ENCODE peak calls at places on chromosomes 2 and 18, in five cellular contexts. F, J, P, S and A are unnamed samples.

GRCh38 chr2:178523596-178524134 is 43.4 kb downstream of the PLEKHA3 start:
- DNase-seq in S (no peak), J (no peak), F (no peak), P (no peak), A (no peak)

GRCh38 chr2:180219471-180219870 is 212.4 kb upstream of the CWC22 start:
- DNase-seq in P (no peak), F (no peak), J (no peak), S (no peak), A (no peak)

GRCh38 chr18:30192216-30192615 is 850.3 kb downstream of the DSC3 start:
- DNase-seq in P (peak; percentile 5), J (no peak), F (no peak), S (no peak), A (no peak)

GRCh38 chr2:234691968-234692955 is 195.4 kb upstream of the ARL4C start:
- DNase-seq in J (no peak), F (no peak), P (peak; percentile 97), S (no peak), A (no peak)

GRCh38 chr18:51013259-51013658 is 16.8 kb upstream of the SMAD4 start:
- DNase-seq in F (no peak), S (no peak), J (no peak), P (no peak), A (no peak)

GRCh38 chr2:221176666-221177065 is 395.4 kb downstream of the EPHA4 start:
- DNase-seq in P (no peak), F (no peak), J (no peak), S (no peak), A (no peak)

GRCh38 chr2:171268230-171268629 is 107.5 kb upstream of the TLK1 start:
- DNase-seq in F (no peak), J (no peak), S (no peak), P (no peak), A (no peak)

GRCh38 chr2:28979576-28980366 is 1.3 kb upstream of the TOGARAM2 start:
- DNase-seq in J (no peak), P (no peak), S (peak; percentile 47), F (peak; percentile 66), A (no peak)

GRCh38 chr2:169877406-169877805 is 50.2 kb downstream of the UBR3 start:
- DNase-seq in S (no peak), J (no peak), P (peak; percentile 31), F (no peak), A (no peak)

GRCh38 chr2:130756041-130756720 is 841 bp downstream of the AMER3 start:
- DNase-seq in P (no peak), S (peak; percentile 13), J (peak; percentile 44), F (no peak), A (no peak)

GRCh38 chr2:58089081-58089480 is 42.5 kb downstream of the VRK2 start:
- DNase-seq in F (no peak), S (no peak), J (no peak), P (no peak), A (no peak)

GRCh38 chr2:20429528-20429927 is 17.3 kb upstream of the RHOB start:
- DNase-seq in F (no peak), S (peak; percentile 45), P (no peak), J (peak; percentile 58), A (peak; percentile 75)

GRCh38 chr18:35949903-35950627 is 22.4 kb upstream of the RMP24 start:
- DNase-seq in S (peak; percentile 61), P (peak; percentile 56), J (peak; percentile 71), F (peak; percentile 73), A (no peak)

GRCh38 chr2:207786956-207787516 is 17.3 kb upstream of the FZD5 start:
- DNase-seq in J (no peak), F (no peak), S (no peak), P (no peak), A (no peak)

GRCh38 chr2:105879106-105879797 is 134.5 kb downstream of the NCK2 start:
- DNase-seq in J (no peak), S (no peak), P (no peak), F (no peak), A (no peak)

GRCh38 chr2:15765686-15766302 is 174.1 kb downstream of the DDX1 start:
- DNase-seq in P (no peak), F (no peak), J (peak; percentile 21), S (no peak), A (no peak)

GRCh38 chr2:207531024-207531411 is 1.3 kb downstream of the CREB1 start:
- DNase-seq in J (no peak), F (no peak), P (no peak), S (no peak), A (no peak)

GRCh38 chr2:6506311-6507258 is 359.1 kb downstream of the CMPK2 start:
- DNase-seq in S (peak; percentile 3), F (no peak), P (no peak), J (no peak), A (no peak)

GRCh38 chr18:74310411-74310810 is 5.2 kb upstream of the C18orf63 start:
- DNase-seq in J (no peak), F (no peak), P (peak; percentile 55), S (peak; percentile 65), A (no peak)

GRCh38 chr18:67265464-67266245 is 250.9 kb downstream of the DSEL start:
- DNase-seq in F (no peak), J (no peak), S (peak; percentile 82), P (no peak), A (no peak)

GRCh38 chr2:177265386-177265690 is 811 bp upstream of the NFE2L2 start:
- DNase-seq in S (no peak), P (no peak), F (no peak), J (no peak), A (no peak)

GRCh38 chr2:25590921-25591505 is 82.4 kb downstream of the DTNB start:
- DNase-seq in F (no peak), P (no peak), J (no peak), S (no peak), A (no peak)

GRCh38 chr2:109637749-109638570 is 23.8 kb downstream of the SOWAHC start:
- DNase-seq in F (no peak), J (peak; percentile 34), P (peak; percentile 74), S (no peak), A (no peak)

GRCh38 chr2:240999001-240999791 is 778 bp downstream of the SNED1 start:
- DNase-seq in J (peak; percentile 54), S (no peak), F (peak; percentile 71), P (no peak), A (peak; percentile 59)

GRCh38 chr18:9494778-9495302 is 19.5 kb downstream of the RALBP1 start:
- DNase-seq in F (no peak), P (no peak), J (no peak), S (no peak), A (no peak)

GRCh38 chr2:191611614-191612013 is 66.3 kb upstream of the NABP1 start:
- DNase-seq in F (no peak), P (no peak), J (no peak), S (no peak), A (no peak)

DNA sequence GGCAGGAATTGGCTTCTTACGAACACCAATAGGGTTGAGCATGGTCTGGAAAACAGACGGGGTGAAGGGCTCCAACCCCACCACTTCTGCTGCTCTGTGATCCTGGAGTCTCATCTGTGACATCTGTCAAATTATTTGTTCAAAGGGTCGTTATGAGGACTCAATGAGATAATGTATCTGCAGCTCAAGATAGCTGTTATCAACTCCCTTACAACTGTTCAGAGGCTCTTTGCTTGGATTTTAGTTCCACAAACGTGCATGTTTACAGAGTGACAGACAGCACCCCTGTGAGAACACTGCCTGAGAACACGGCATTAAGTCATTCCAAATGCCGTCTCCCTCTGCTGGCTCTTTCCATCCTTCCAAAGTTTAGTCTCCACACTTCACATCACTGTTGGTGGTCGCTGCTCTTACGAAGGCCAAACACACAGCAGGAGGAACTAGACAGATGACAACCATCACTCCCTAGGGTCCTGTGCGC is 220.5 kb downstream of the ANAPC1 start:
- DNase-seq in P (peak; percentile 67), F (no peak), J (peak; percentile 23), S (no peak), A (no peak)
- TF ChIP-seq CTCF in P (peak; percentile 60), F (no peak), J (no peak), S (no peak), A (peak; percentile 14)

GRCh38 chr2:196163285-196163684 is 8.1 kb downstream of the STK17B start:
- DNase-seq in S (no peak), P (no peak), J (no peak), F (no peak), A (no peak)

GRCh38 chr2:196160101-196160500 is 11.3 kb downstream of the STK17B start:
- DNase-seq in S (peak; percentile 84), J (no peak), F (no peak), P (no peak), A (no peak)

GRCh38 chr2:196162586-196163180 is 8.7 kb downstream of the STK17B start:
- DNase-seq in S (no peak), F (no peak), J (no peak), P (no peak), A (no peak)

GRCh38 chr2:196159223-196159892 is 12.0 kb downstream of the STK17B start:
- DNase-seq in P (no peak), J (no peak), F (no peak), S (no peak), A (no peak)

GRCh38 chr2:196160966-196161365 is 10.4 kb downstream of the STK17B start:
- DNase-seq in S (no peak), J (no peak), P (no peak), F (no peak), A (no peak)
- H3K36me3 ChIP-seq in S (peaks cover 2% of the 10 kb centered on the region), J (no peaks in the 10 kb centered on the region), P (no peaks in the 10 kb centered on the region), F (no peaks in the 10 kb centered on the region), A (peaks cover 7% of the 10 kb centered on the region)

DNA sequence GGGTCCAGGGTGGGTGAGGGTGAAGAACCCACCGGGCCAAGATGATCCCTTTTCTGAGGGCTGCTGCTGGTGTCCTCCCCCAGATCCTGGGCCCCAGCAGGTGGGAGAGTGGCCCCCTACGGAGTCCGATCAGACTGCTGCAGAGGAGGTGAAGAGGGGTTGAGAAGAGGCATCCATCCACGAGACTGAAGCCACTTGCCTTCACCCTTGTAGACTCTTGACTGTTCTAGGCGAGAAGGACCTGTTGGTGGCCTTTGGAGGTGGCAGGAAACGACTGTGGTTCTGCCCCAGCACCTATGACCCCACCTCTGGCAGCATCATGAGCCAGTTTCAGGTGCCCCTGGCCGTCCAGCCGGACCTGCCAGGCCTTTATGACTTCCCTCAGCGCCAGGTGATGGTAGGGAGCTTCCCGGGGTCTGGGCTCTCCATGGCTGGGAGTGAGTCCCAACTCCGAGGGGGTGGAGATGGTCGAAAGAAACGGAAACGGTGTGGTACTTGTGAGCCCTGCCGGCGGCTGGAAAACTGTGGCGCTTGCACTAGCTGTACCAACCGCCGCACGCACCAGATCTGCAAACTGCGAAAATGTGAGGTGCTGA is 1.5 kb downstream of the TET3 start:
- DNase-seq in J (no peak), F (no peak), S (no peak), P (no peak), A (no peak)
- H3K4me1 ChIP-seq in J (peaks cover 12% of the 10 kb centered on the region), F (no peaks in the 10 kb centered on the region), S (peaks cover 58% of the 10 kb centered on the region), P (peaks cover 79% of the 10 kb centered on the region), A (no peaks in the 10 kb centered on the region)

DNA sequence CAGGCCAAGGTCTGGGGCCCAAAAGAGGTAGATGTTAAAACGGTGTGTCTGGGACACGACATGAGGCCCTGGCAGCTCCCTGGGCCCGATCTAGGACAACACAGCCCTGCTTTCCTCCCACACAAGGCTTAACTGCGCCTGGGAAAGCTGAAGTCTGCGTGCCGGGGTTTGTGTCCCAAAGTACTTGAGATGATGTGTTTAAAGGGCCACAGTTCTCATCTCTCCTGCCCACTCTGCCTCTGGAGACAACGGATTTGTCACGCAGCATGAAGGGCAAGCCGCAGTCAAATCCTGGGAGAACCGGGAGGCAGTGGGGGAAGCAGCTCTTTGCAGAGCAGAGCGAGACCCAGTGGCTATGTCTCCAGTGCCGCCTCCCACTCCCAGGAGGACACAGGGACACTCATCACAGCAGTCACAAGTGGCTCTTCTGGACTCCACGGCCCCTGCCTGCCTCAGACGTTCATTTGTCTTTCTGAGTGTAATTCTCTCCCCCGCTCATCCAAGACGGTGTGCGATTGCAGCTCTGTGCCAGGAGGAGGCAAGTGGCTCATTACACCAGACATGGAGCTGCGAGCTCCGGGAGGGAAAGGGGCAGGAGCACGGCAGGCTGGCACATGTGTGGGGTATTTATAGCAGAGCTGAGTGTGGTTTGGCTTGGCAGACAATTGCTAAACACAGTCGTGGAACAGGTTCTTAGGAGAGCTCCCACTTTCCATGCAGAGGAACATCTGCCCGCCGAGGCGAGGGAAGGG is 57.7 kb upstream of the SEMA4C start:
- DNase-seq in S (peak; percentile 92), P (no peak), J (no peak), F (peak; percentile 96), A (no peak)
- TF ChIP-seq CTCF in S (peak; percentile 69), P (no peak), J (no peak), F (peak; percentile 46), A (no peak)